ENCODE peak calls at places on chromosomes 6 and 20, in nine cellular contexts. O, K, J, S, E, G, Z, W and N are unnamed samples.

GRCh38 chr20:63393566-63393965 is 32.4 kb upstream of the CHRNA4 start:
- DNase-seq in O (no peak), K (no peak), J (no peak), S (no peak), E (no peak), G (no peak), Z (no peak), W (no peak), N (no peak)

GRCh38 chr6:97294451-97294850 is 11.4 kb upstream of the MMS22L start:
- DNase-seq in O (no peak), K (no peak), J (peak), S (no peak), E (no peak), G (no peak), Z (no peak), W (no peak), N (no peak)

GRCh38 chr6:22699046-22699639 is 129.8 kb downstream of the HDGFL1 start:
- DNase-seq in O (no peak), K (no peak), J (no peak), S (peak), E (no peak), G (no peak), Z (no peak), W (no peak), N (no peak)

GRCh38 chr6:107554326-107554725 is 64.4 kb downstream of the SOBP start:
- DNase-seq in O (no peak), K (no peak), J (no peak), S (no peak), E (no peak), G (no peak), Z (no peak), W (no peak), N (no peak)

GRCh38 chr20:48761023-48761785 is 66.6 kb downstream of the PREX1 start:
- DNase-seq in O (no peak), K (peak), J (no peak), S (peak), E (no peak), G (no peak), Z (no peak), W (peak), N (peak)

GRCh38 chr6:150560004-150560883 is 39.4 kb upstream of the PLEKHG1 start:
- DNase-seq in O (no peak), K (no peak), J (no peak), S (no peak), E (no peak), G (no peak), Z (no peak), W (no peak), N (no peak)

GRCh38 chr6:123203928-123204327 is 207.9 kb downstream of the CLVS2 start:
- DNase-seq in O (no peak), K (no peak), J (no peak), S (no peak), E (no peak), G (no peak), Z (no peak), W (no peak), N (no peak)

GRCh38 chr6:5367510-5367909 is 106.2 kb downstream of the FARS2 start:
- DNase-seq in O (no peak), K (no peak), J (no peak), S (peak), E (no peak), G (no peak), Z (no peak), W (no peak), N (no peak)

GRCh38 chr6:36357872-36358234 is 21.2 kb upstream of the BNIP5 start:
- DNase-seq in O (no peak), K (no peak), J (no peak), S (no peak), E (no peak), G (no peak), Z (no peak), W (no peak), N (no peak)

GRCh38 chr6:163780993-163781392 is 366.5 kb downstream of the QKI start:
- DNase-seq in O (no peak), K (no peak), J (no peak), S (peak), E (no peak), G (no peak), Z (no peak), W (no peak), N (peak)

GRCh38 chr6:51655517-51655916 is 431.9 kb downstream of the PKHD1 start:
- DNase-seq in O (no peak), K (no peak), J (no peak), S (no peak), E (no peak), G (no peak), Z (no peak), W (no peak), N (no peak)

GRCh38 chr6:28161410-28162079 is 19.9 kb downstream of the ZKSCAN8 start:
- DNase-seq in O (peak), K (peak), J (peak), S (peak), E (no peak), G (no peak), Z (peak), W (peak), N (peak)

GRCh38 chr6:137323860-137324259 is 104.7 kb upstream of the IFNGR1 start:
- DNase-seq in O (no peak), K (peak), J (no peak), S (no peak), E (no peak), G (no peak), Z (no peak), W (no peak), N (no peak)

GRCh38 chr6:156107514-156108150 is 652.0 kb upstream of the NOX3 start:
- DNase-seq in O (no peak), K (no peak), J (no peak), S (peak), E (no peak), G (no peak), Z (no peak), W (no peak), N (no peak)

GRCh38 chr6:165893431-165893830 is 230.4 kb upstream of the PDE10A start:
- DNase-seq in O (no peak), K (no peak), J (no peak), S (no peak), E (no peak), G (no peak), Z (no peak), W (no peak), N (no peak)

GRCh38 chr20:43568706-43569105 is 9.9 kb downstream of the SGK2 start:
- DNase-seq in O (no peak), K (no peak), J (no peak), S (no peak), E (no peak), G (no peak), Z (no peak), W (no peak), N (no peak)

GRCh38 chr6:19231878-19232519 is 605.2 kb upstream of the ID4 start:
- DNase-seq in O (no peak), K (no peak), J (no peak), S (no peak), E (peak), G (no peak), Z (no peak), W (no peak), N (no peak)

GRCh38 chr6:34243901-34244884 is 4.6 kb downstream of the SMIM29 start:
- DNase-seq in O (no peak), K (peak), J (peak), S (peak), E (no peak), G (peak), Z (peak), W (no peak), N (no peak)

GRCh38 chr20:48750941-48751620 is 76.7 kb downstream of the PREX1 start:
- DNase-seq in O (no peak), K (peak), J (no peak), S (peak), E (no peak), G (no peak), Z (peak), W (no peak), N (peak)

GRCh38 chr20:39310363-39311037 is 348.4 kb downstream of the DHX35 start:
- DNase-seq in O (no peak), K (no peak), J (no peak), S (no peak), E (no peak), G (no peak), Z (no peak), W (no peak), N (no peak)

GRCh38 chr6:163085861-163086562 is 328.5 kb upstream of the QKI start:
- DNase-seq in O (no peak), K (no peak), J (peak), S (no peak), E (no peak), G (no peak), Z (no peak), W (no peak), N (no peak)

GRCh38 chr6:111534366-111534765 is 51.3 kb upstream of the REV3L start:
- DNase-seq in O (peak), K (peak), J (no peak), S (peak), E (peak), G (no peak), Z (no peak), W (no peak), N (peak)

GRCh38 chr6:121848523-121849255 is 413.2 kb downstream of the GJA1 start:
- DNase-seq in O (no peak), K (peak), J (no peak), S (no peak), E (no peak), G (no peak), Z (no peak), W (no peak), N (no peak)

GRCh38 chr6:73504160-73504559 is 16.7 kb downstream of the EEF1A1 start:
- DNase-seq in O (no peak), K (no peak), J (no peak), S (no peak), E (no peak), G (no peak), Z (no peak), W (no peak), N (no peak)

GRCh38 chr6:56318851-56319250 is 71.5 kb upstream of the COL21A1 start:
- DNase-seq in O (no peak), K (no peak), J (no peak), S (no peak), E (no peak), G (no peak), Z (no peak), W (no peak), N (no peak)

GRCh38 chr6:11324453-11325023 is 92.1 kb upstream of the NEDD9 start:
- DNase-seq in O (no peak), K (peak), J (no peak), S (no peak), E (no peak), G (no peak), Z (no peak), W (no peak), N (no peak)

GRCh38 chr6:46606318-46606717 is 46.3 kb downstream of the CYP39A1 start:
- DNase-seq in O (no peak), K (no peak), J (no peak), S (peak), E (no peak), G (no peak), Z (no peak), W (no peak), N (no peak)

GRCh38 chr20:48338717-48339116 is 489.1 kb downstream of the PREX1 start:
- DNase-seq in O (no peak), K (no peak), J (peak), S (no peak), E (no peak), G (peak), Z (no peak), W (no peak), N (no peak)

GRCh38 chr6:70312165-70312564 is 9.3 kb upstream of the COL9A1 start:
- DNase-seq in O (no peak), K (peak), J (peak), S (peak), E (no peak), G (peak), Z (no peak), W (no peak), N (no peak)

GRCh38 chr20:21262812-21263211 is 40.3 kb upstream of the XRN2 start:
- DNase-seq in O (no peak), K (peak), J (no peak), S (no peak), E (peak), G (no peak), Z (no peak), W (no peak), N (no peak)

GRCh38 chr6:20328266-20328946 is 73.3 kb upstream of the E2F3 start:
- DNase-seq in O (no peak), K (no peak), J (no peak), S (no peak), E (no peak), G (no peak), Z (no peak), W (no peak), N (no peak)